ENCODE peak calls at places on chromosome 10, in seven cellular contexts. P is M059J; R is activated CD8-positive, alpha-beta memory T cell treated with anti-CD3 and anti-CD28 coated beads, Interleukin-2, amount 10 ng/mL, durations not matched to agents 7 days and 5 days; H is OCI-LY7; O is T-cell; Q is dorsolateral prefrontal cortex; B is HCEC 1CT. A is an unnamed sample.

GRCh38 chr10:87895430-87895829 is 32.0 kb downstream of the PTEN start:
- DNase-seq in P (no peak), R (no peak), H (no peak), O (no peak), Q (no peak), B (no peak), A (no peak)

GRCh38 chr10:34526758-34527730 is 288.1 kb downstream of the PARD3 start:
- DNase-seq in P (peak; percentile 94), R (no peak), H (no peak), O (no peak), Q (no peak), B (peak; percentile 96), A (no peak)

GRCh38 chr10:7410800-7411670 is at the start of gene SFMBT2:
- DNase-seq in P (peak; percentile 64), R (peak; percentile 75), H (peak; percentile 77), O (peak; percentile 55), Q (peak; percentile 40), B (peak; percentile 70), A (peak; percentile 53)

GRCh38 chr10:16597656-16598055 is 76.0 kb upstream of the C1QL3 start:
- DNase-seq in P (no peak), R (no peak), H (no peak), O (no peak), Q (no peak), B (no peak), A (no peak)

GRCh38 chr10:34319197-34319846 is 495.8 kb downstream of the PARD3 start:
- DNase-seq in P (peak; percentile 81), R (no peak), H (no peak), O (no peak), Q (no peak), B (peak; percentile 96), A (no peak)

GRCh38 chr10:44383749-44384600 is 922 bp downstream of the CXCL12 start:
- DNase-seq in P (no peak), R (peak; percentile 23), H (no peak), O (no peak), Q (no peak), B (no peak), A (no peak)

GRCh38 chr10:79425074-79425532 is 20.3 kb downstream of the ZCCHC24 start:
- DNase-seq in P (no peak), R (no peak), H (no peak), O (no peak), Q (no peak), B (no peak), A (no peak)

GRCh38 chr10:21078410-21079329 is 181.6 kb upstream of the NEBL start:
- DNase-seq in P (peak; percentile 48), R (no peak), H (peak; percentile 47), O (no peak), Q (peak; percentile 58), B (peak; percentile 40), A (no peak)

GRCh38 chr10:500876-501275 is 188.6 kb downstream of the DIP2C start:
- DNase-seq in P (peak; percentile 3), R (no peak), H (no peak), O (no peak), Q (no peak), B (peak; percentile 13), A (no peak)

GRCh38 chr10:102347236-102347828 is 48.2 kb upstream of the NFKB2 start:
- DNase-seq in P (peak; percentile 47), R (peak; percentile 45), H (peak; percentile 15), O (no peak), Q (no peak), B (peak; percentile 71), A (no peak)

GRCh38 chr10:86960003-86960862 is 1.8 kb downstream of the SNCG start:
- DNase-seq in P (peak; percentile 48), R (no peak), H (peak; percentile 66), O (no peak), Q (no peak), B (peak; percentile 76), A (no peak)

GRCh38 chr10:44258460-44259089 is 126.3 kb downstream of the CXCL12 start:
- DNase-seq in P (no peak), R (no peak), H (no peak), O (no peak), Q (no peak), B (no peak), A (no peak)

GRCh38 chr10:121362026-121362425 is 236.2 kb downstream of the FGFR2 start:
- DNase-seq in P (no peak), R (no peak), H (no peak), O (no peak), Q (no peak), B (no peak), A (no peak)

GRCh38 chr10:19629559-19629958 is 186.7 kb upstream of the PLXDC2 start:
- DNase-seq in P (no peak), R (no peak), H (no peak), O (no peak), Q (peak; percentile 58), B (peak; percentile 71), A (no peak)

GRCh38 chr10:79001082-79001885 is 67.5 kb upstream of the ZMIZ1 start:
- DNase-seq in P (peak; percentile 61), R (no peak), H (no peak), O (no peak), Q (no peak), B (peak; percentile 40), A (no peak)

GRCh38 chr10:68118657-68119056 is 9.4 kb downstream of the MYPN start:
- DNase-seq in P (no peak), R (no peak), H (no peak), O (no peak), Q (no peak), B (no peak), A (no peak)

GRCh38 chr10:13969792-13970140 is 361.0 kb downstream of the FRMD4A start:
- DNase-seq in P (peak; percentile 28), R (no peak), H (no peak), O (no peak), Q (no peak), B (no peak), A (no peak)

GRCh38 chr10:75043256-75044121 is 68.0 kb upstream of the SAMD8 start:
- DNase-seq in P (no peak), R (peak; percentile 71), H (peak; percentile 66), O (peak; percentile 15), Q (no peak), B (no peak), A (peak; percentile 28)

GRCh38 chr10:86520871-86521619 is 547 bp downstream of the WAPL start:
- DNase-seq in P (peak; percentile 62), R (peak; percentile 71), H (peak; percentile 58), O (no peak), Q (no peak), B (peak; percentile 53), A (no peak)

GRCh38 chr10:12949248-12949647 is 52.3 kb downstream of the CCDC3 start:
- DNase-seq in P (no peak), R (no peak), H (no peak), O (no peak), Q (no peak), B (no peak), A (no peak)

GRCh38 chr10:3372284-3372683 is 199.7 kb upstream of the PITRM1 start:
- DNase-seq in P (no peak), R (no peak), H (no peak), O (no peak), Q (no peak), B (no peak), A (no peak)

GRCh38 chr10:84405662-84406061 is 77.3 kb downstream of the CCSER2 start:
- DNase-seq in P (no peak), R (no peak), H (no peak), O (no peak), Q (no peak), B (no peak), A (no peak)

GRCh38 chr10:50222199-50222598 is 29.1 kb downstream of the ASAH2 start:
- DNase-seq in P (no peak), R (no peak), H (no peak), O (no peak), Q (no peak), B (no peak), A (no peak)

GRCh38 chr10:32738958-32739357 is 219.1 kb downstream of the ITGB1 start:
- DNase-seq in P (no peak), R (no peak), H (no peak), O (no peak), Q (no peak), B (no peak), A (no peak)

GRCh38 chr10:34426041-34426440 is 389.1 kb downstream of the PARD3 start:
- DNase-seq in P (no peak), R (no peak), H (no peak), O (no peak), Q (no peak), B (no peak), A (no peak)

GRCh38 chr10:31059323-31059722 is 27.7 kb upstream of the ZNF438 start:
- DNase-seq in P (peak; percentile 35), R (no peak), H (no peak), O (no peak), Q (no peak), B (no peak), A (no peak)

GRCh38 chr10:83248232-83248631 is 891.1 kb upstream of the GHITM start:
- DNase-seq in P (no peak), R (no peak), H (no peak), O (no peak), Q (no peak), B (no peak), A (no peak)

GRCh38 chr10:52106895-52107294 is 207.2 kb upstream of the DKK1 start:
- DNase-seq in P (peak; percentile 1), R (no peak), H (no peak), O (no peak), Q (no peak), B (no peak), A (no peak)

GRCh38 chr10:11180228-11180627 is 162.6 kb downstream of the CELF2 start:
- DNase-seq in P (no peak), R (peak; percentile 89), H (no peak), O (peak; percentile 57), Q (no peak), B (no peak), A (peak; percentile 71)

GRCh38 chr10:78470267-78471103 is 436.8 kb downstream of the RPS24 start:
- DNase-seq in P (peak; percentile 89), R (no peak), H (no peak), O (no peak), Q (no peak), B (no peak), A (no peak)

GRCh38 chr10:78741541-78741940 is 327.2 kb upstream of the ZMIZ1 start:
- DNase-seq in P (no peak), R (no peak), H (no peak), O (no peak), Q (no peak), B (no peak), A (no peak)

GRCh38 chr10:110398419-110399162 is 93.9 kb upstream of the SMNDC1 start:
- DNase-seq in P (peak; percentile 99), R (no peak), H (no peak), O (no peak), Q (no peak), B (peak; percentile 99), A (no peak)

GRCh38 chr10:72274213-72274729 is 547 bp downstream of the DDIT4 start:
- DNase-seq in P (no peak), R (no peak), H (no peak), O (no peak), Q (no peak), B (no peak), A (no peak)